ENCODE peak calls at places on chromosomes 7 and 10, in eight cellular contexts. A is lower leg skin, Y is tibial nerve, I is epithelial cell of esophagus, D is left ventricle myocardium inferior, V is HCT116, E is choroid plexus epithelial cell, P is cardiac fibroblast. G is an unnamed sample.
A peak's percentile ranks its signal among the peaks of the same experiment; 100 is the strongest.

GRCh38 chr10:71854031-71854430 is 3.0 kb upstream of the PSAP start:
- DNase-seq in V (no peak), P (peak; percentile 59), Y (no peak), E (peak; percentile 57), D (no peak), A (no peak), I (no peak), G (no peak)

GRCh38 chr10:69492091-69492745 is 41.0 kb downstream of the TSPAN15 start:
- DNase-seq in I (no peak), V (no peak), A (peak; percentile 67), D (no peak), Y (no peak), P (no peak), E (no peak), G (no peak)

GRCh38 chr10:47364366-47364765 is 16.2 kb downstream of the RBP3 start:
- DNase-seq in A (peak; percentile 56), D (no peak), I (peak; percentile 24), P (no peak), Y (no peak), V (no peak), E (no peak), G (no peak)

GRCh38 chr10:23196201-23196600 is 4.1 kb downstream of the PTF1A start:
- DNase-seq in E (no peak), V (no peak), A (no peak), Y (no peak), I (no peak), D (no peak), P (no peak), G (no peak)

GRCh38 chr10:34294137-34294536 is 521.0 kb downstream of the PARD3 start:
- DNase-seq in A (no peak), D (no peak), E (no peak), I (no peak), V (no peak), Y (no peak), P (no peak), G (no peak)

GRCh38 chr7:3747452-3747851 is 446.4 kb downstream of the SDK1 start:
- DNase-seq in V (no peak), E (no peak), I (no peak), P (no peak), A (no peak), D (no peak), Y (no peak), G (no peak)

GRCh38 chr7:27171636-27172387 is 2.3 kb downstream of the HOXA10 start:
- DNase-seq in A (peak; percentile 85), I (no peak), D (peak; percentile 5), P (no peak), E (no peak), Y (peak; percentile 15), V (no peak), G (peak; percentile 22)

GRCh38 chr7:158760936-158761335 is 56.3 kb upstream of the NCAPG2 start:
- DNase-seq in P (no peak), E (no peak), D (no peak), V (no peak), Y (no peak), I (no peak), A (no peak), G (no peak)

GRCh38 chr10:12954866-12955265 is 46.6 kb downstream of the CCDC3 start:
- DNase-seq in Y (no peak), A (no peak), P (peak; percentile 21), E (no peak), D (no peak), I (peak; percentile 56), V (no peak), G (no peak)

GRCh38 chr7:122056977-122057376 is 87.1 kb downstream of the AASS start:
- DNase-seq in V (no peak), D (no peak), A (no peak), P (peak; percentile 72), Y (no peak), I (peak; percentile 16), E (peak; percentile 10), G (no peak)

GRCh38 chr10:106711313-106711906 is 453.1 kb downstream of the SORCS1 start:
- DNase-seq in Y (peak; percentile 19), A (no peak), E (peak; percentile 35), V (peak; percentile 6), I (peak; percentile 36), P (peak; percentile 29), D (peak; percentile 32), G (peak; percentile 57)

GRCh38 chr10:58909881-58910280 is 266.6 kb upstream of the PHYHIPL start:
- DNase-seq in Y (no peak), P (peak; percentile 49), I (no peak), A (no peak), V (no peak), E (no peak), D (no peak), G (no peak)

GRCh38 chr7:129671276-129671675 is 59.8 kb downstream of the NRF1 start:
- DNase-seq in A (no peak), D (no peak), E (no peak), I (no peak), V (no peak), Y (no peak), P (peak; percentile 51), G (no peak)

GRCh38 chr10:78960316-78960800 is 108.4 kb upstream of the ZMIZ1 start:
- DNase-seq in V (no peak), A (peak; percentile 93), P (peak; percentile 96), D (peak; percentile 50), Y (peak; percentile 58), I (peak; percentile 89), E (peak; percentile 86), G (no peak)

GRCh38 chr10:117499248-117500105 is 43.1 kb upstream of the EMX2 start:
- DNase-seq in A (peak; percentile 80), Y (no peak), V (no peak), I (no peak), P (peak; percentile 2), E (no peak), D (no peak), G (no peak)

GRCh38 chr10:110650265-110650668 is 6.1 kb downstream of the RBM20 start:
- DNase-seq in I (no peak), P (no peak), V (no peak), A (no peak), Y (no peak), D (no peak), E (no peak), G (no peak)
- TF ChIP-seq CTCF in I (no peak), P (no peak), V (no peak), A (no peak), Y (no peak), D (no peak), E (no peak), G (no peak)

DNA sequence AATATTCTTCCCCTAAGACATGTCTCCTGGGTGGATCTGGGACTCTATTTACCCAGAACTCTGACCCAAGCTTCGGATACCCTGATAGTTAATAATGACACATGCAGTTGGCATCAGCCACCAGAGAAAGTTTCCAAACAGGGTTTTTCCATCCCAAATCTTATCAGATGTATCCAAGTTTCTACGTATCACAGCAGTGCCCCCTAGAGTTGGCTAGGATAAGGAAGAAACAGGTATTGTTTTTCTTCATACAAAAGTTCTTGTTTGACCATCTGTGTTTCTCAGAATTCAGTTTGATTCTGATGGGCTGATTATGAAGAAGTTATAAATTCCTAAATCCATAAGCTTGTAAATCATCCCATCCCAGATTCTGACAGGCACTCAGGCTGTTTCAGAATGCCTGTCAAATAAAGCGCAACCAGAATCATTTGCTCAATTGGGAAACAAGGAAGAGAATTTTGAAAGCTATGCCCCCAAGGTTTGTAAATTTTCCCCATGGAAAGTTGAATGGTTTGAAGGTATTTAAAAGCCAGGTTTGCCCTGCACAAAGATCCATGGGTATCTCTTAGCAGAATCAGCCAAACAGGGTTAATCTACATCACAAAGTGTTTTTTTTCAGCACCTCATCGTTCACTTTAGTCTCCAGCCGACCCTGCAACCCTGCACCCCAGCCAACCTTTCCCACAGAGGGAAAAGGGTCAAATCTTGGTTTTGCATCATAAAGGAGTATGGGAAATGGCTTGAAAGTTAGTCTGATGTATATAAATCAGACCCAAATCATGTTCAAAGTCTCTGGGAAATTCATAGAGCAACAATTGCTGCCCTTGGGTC is 47.4 kb downstream of the NRAP start:
- DNase-seq in P (peak; percentile 4), V (peak; percentile 16), D (no peak), A (no peak), Y (no peak), I (peak; percentile 13), E (peak; percentile 20), G (peak; percentile 23)
- TF ChIP-seq CTCF in P (no peak), V (peak; percentile 53), D (peak; percentile 24), A (no peak), Y (no peak), I (peak; percentile 36), E (peak; percentile 52), G (peak; percentile 64)

GRCh38 chr7:105127179-105127578 is 113.2 kb downstream of the KMT2E start:
- DNase-seq in I (no peak), Y (no peak), V (no peak), D (no peak), P (no peak), E (no peak), A (no peak), G (no peak)

GRCh38 chr7:105125745-105126144 is 111.7 kb downstream of the KMT2E start:
- DNase-seq in I (no peak), D (no peak), Y (no peak), E (no peak), P (no peak), V (no peak), A (no peak), G (no peak)

GRCh38 chr7:105122619-105123018 is 108.6 kb downstream of the KMT2E start:
- DNase-seq in E (no peak), I (no peak), D (no peak), Y (no peak), A (no peak), V (no peak), P (no peak), G (no peak)

GRCh38 chr7:105130048-105130447 is 116.0 kb downstream of the KMT2E start:
- DNase-seq in Y (no peak), I (no peak), A (no peak), P (no peak), V (no peak), D (no peak), E (no peak), G (no peak)

DNA sequence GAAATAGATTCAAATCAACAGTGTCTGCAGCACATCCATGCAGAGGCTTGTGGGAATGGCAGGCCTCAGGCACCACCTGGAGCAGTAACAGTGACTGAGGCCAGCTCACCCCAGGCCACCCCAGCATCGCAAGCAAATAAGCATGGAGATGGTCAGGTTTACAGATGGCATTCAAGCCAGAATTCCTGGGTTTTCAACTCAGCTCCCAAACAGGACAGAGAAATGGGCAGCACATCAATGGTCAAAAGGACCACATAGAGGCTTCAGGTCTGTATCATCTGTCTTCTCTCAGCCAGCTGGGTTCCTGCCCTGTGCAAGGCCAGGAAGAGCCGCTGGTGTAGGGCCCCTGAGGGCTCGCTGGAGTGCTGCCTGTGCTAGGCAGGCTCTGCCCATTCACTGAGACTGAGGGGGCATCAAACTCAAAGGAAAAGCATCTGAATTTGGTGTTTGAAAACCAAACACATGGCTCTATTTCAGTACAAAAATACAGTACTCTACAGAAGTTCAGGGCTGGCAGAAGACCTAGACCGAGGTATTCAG is 112.5 kb downstream of the KMT2E start:
- DNase-seq in I (no peak), A (no peak), V (no peak), D (no peak), P (no peak), Y (no peak), E (no peak), G (no peak)
- TF ChIP-seq CTCF in I (no peak), A (no peak), V (no peak), D (no peak), P (no peak), Y (no peak), E (no peak), G (no peak)

DNA sequence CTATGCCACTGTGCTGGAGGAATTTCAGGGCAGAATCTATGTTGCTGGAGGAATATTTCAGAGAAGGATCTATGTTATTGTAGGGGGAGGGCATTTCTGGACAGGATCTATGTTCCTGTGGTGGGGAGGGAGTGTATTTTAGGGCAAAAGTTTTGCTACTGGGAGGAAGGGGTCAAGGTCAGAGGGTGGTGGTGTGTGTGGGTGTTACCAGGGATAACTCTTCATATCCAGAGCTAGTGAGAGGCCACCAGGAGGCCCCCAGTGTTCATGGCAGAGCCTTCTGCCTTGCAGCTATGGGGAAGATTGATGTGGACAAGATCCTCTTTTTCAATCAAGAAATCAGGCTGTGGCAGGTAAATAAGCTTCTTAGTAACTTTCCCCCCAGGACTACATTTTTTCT is 2.0 kb upstream of the STRA8 start:
- DNase-seq in Y (no peak), D (no peak), V (no peak), A (peak; percentile 67), P (no peak), I (no peak), E (no peak), G (no peak)
- TF ChIP-seq CTCF in Y (no peak), D (no peak), V (no peak), A (no peak), P (no peak), I (no peak), E (no peak), G (no peak)